ENCODE peak calls at places on chromosomes 2 and 18, in eight cellular contexts. T is cardiac fibroblast, E is endodermal cell, U is left ventricle myocardium inferior, D is AG10803, N is lung, S is OCI-LY7, J is fibroblast of pulmonary artery. H is an unnamed sample.

GRCh38 chr2:168054657-168055056 is 192.7 kb downstream of the STK39 start:
- DNase-seq in D (no peak), E (no peak), T (no peak), J (no peak), S (no peak), N (no peak), U (no peak), H (no peak)

GRCh38 chr18:54436501-54436900 is 78.8 kb downstream of the C18orf54 start:
- DNase-seq in U (no peak), S (no peak), D (no peak), J (no peak), N (no peak), E (no peak), T (no peak), H (no peak)

GRCh38 chr2:146652311-146652710 is 1192.5 kb upstream of the ACVR2A start:
- DNase-seq in E (no peak), D (no peak), T (no peak), S (no peak), U (no peak), J (peak), N (no peak), H (peak)

GRCh38 chr2:49371302-49371701 is 217.0 kb upstream of the FSHR start:
- DNase-seq in N (no peak), S (no peak), J (no peak), E (no peak), T (no peak), D (no peak), U (no peak), H (no peak)

GRCh38 chr2:64296150-64296500 is 151.9 kb upstream of the PELI1 start:
- DNase-seq in U (no peak), T (no peak), E (no peak), D (no peak), N (no peak), S (no peak), J (no peak), H (peak)

GRCh38 chr2:27857417-27858172 is 32.6 kb downstream of the RBKS start:
- DNase-seq in D (peak), N (no peak), U (no peak), S (no peak), E (no peak), T (peak), J (peak), H (peak)

GRCh38 chr2:62412347-62412742 is 93.7 kb downstream of the TMEM17 start:
- DNase-seq in N (no peak), D (no peak), E (no peak), J (no peak), S (peak), T (no peak), U (no peak), H (peak)

GRCh38 chr2:222295368-222296041 is 3.3 kb downstream of the PAX3 start:
- DNase-seq in T (no peak), D (no peak), S (no peak), E (peak), N (no peak), U (no peak), J (peak), H (peak)

GRCh38 chr2:207285451-207285771 is 119.7 kb upstream of the KLF7 start:
- DNase-seq in E (no peak), N (no peak), J (no peak), T (no peak), U (no peak), D (no peak), S (no peak), H (peak)

GRCh38 chr2:182625814-182626213 is 90.2 kb upstream of the DNAJC10 start:
- DNase-seq in D (no peak), T (no peak), J (no peak), U (no peak), N (no peak), E (peak), S (no peak), H (no peak)

GRCh38 chr2:239398536-239398935 is 2.3 kb downstream of the HDAC4 start:
- DNase-seq in D (no peak), U (no peak), J (no peak), N (no peak), E (peak), S (no peak), T (no peak), H (no peak)

GRCh38 chr2:181106789-181107418 is 126.5 kb downstream of the UBE2E3 start:
- DNase-seq in U (no peak), S (no peak), E (no peak), N (no peak), J (peak), D (peak), T (peak), H (peak)

GRCh38 chr2:220228310-220229006 is 601.0 kb downstream of the SLC4A3 start:
- DNase-seq in S (no peak), J (peak), D (peak), T (peak), E (peak), U (no peak), N (no peak), H (peak)

GRCh38 chr2:20652141-20652540 is 1.2 kb upstream of the HS1BP3 start:
- DNase-seq in S (no peak), U (no peak), D (no peak), T (no peak), J (no peak), E (no peak), N (no peak), H (no peak)

GRCh38 chr18:62576858-62577512 is 54.2 kb downstream of the ZCCHC2 start:
- DNase-seq in T (no peak), U (no peak), D (no peak), J (no peak), N (no peak), E (no peak), S (no peak), H (no peak)

GRCh38 chr2:217305882-217306281 is 446.0 kb upstream of the TNP1 start:
- DNase-seq in S (no peak), E (no peak), T (no peak), D (no peak), N (no peak), U (no peak), J (no peak), H (no peak)

GRCh38 chr18:48031641-48032040 is 101.2 kb upstream of the SMAD2 start:
- DNase-seq in S (no peak), E (peak), U (no peak), D (no peak), J (no peak), T (no peak), N (no peak), H (no peak)

GRCh38 chr2:218892693-218893348 is 12.2 kb downstream of the WNT10A start:
- DNase-seq in J (peak), U (peak), N (peak), E (peak), D (peak), T (peak), S (peak), H (peak)

GRCh38 chr2:164205347-164205746 is 415.9 kb downstream of the GRB14 start:
- DNase-seq in J (peak), E (no peak), D (peak), T (peak), N (no peak), S (no peak), U (no peak), H (peak)

GRCh38 chr2:191311627-191312026 is 66.4 kb downstream of the MYO1B start:
- DNase-seq in N (no peak), T (peak), D (peak), S (no peak), E (no peak), J (peak), U (no peak), H (peak)

GRCh38 chr18:75125359-75126331 is 83.3 kb downstream of the PTGR3 start:
- DNase-seq in T (no peak), D (no peak), U (no peak), J (no peak), S (no peak), E (peak), N (no peak), H (no peak)

GRCh38 chr2:220166616-220167015 is 539.2 kb downstream of the SLC4A3 start:
- DNase-seq in S (no peak), J (no peak), E (no peak), T (peak), D (no peak), U (no peak), N (no peak), H (peak)

GRCh38 chr2:9055471-9055870 is 52.0 kb upstream of the MBOAT2 start:
- DNase-seq in D (no peak), N (no peak), E (no peak), U (no peak), T (no peak), S (no peak), J (no peak), H (no peak)

GRCh38 chr2:108594982-108595464 is 60.8 kb downstream of the LIMS1 start:
- DNase-seq in J (peak), S (no peak), T (peak), D (peak), E (peak), N (no peak), U (no peak), H (peak)

GRCh38 chr2:222272446-222273035 is 26.3 kb downstream of the PAX3 start:
- DNase-seq in N (no peak), U (no peak), D (no peak), S (no peak), T (no peak), E (no peak), J (no peak), H (no peak)

GRCh38 chr2:71548589-71549485 is 95.5 kb downstream of the DYSF start:
- DNase-seq in N (peak), J (peak), T (peak), U (peak), D (peak), S (peak), E (peak), H (peak)

GRCh38 chr18:8800445-8800844 is 95.1 kb downstream of the MTCL1 start:
- DNase-seq in T (peak), E (peak), D (peak), S (no peak), N (no peak), J (peak), U (no peak), H (peak)

GRCh38 chr18:48766487-48766886 is 184.3 kb downstream of the SMAD7 start:
- DNase-seq in E (no peak), N (no peak), S (no peak), D (no peak), J (no peak), T (no peak), U (no peak), H (no peak)

GRCh38 chr2:112153179-112153490 is 14.9 kb downstream of the FBLN7 start:
- DNase-seq in D (peak), U (no peak), J (no peak), S (no peak), T (no peak), E (peak), N (no peak), H (peak)

DNA sequence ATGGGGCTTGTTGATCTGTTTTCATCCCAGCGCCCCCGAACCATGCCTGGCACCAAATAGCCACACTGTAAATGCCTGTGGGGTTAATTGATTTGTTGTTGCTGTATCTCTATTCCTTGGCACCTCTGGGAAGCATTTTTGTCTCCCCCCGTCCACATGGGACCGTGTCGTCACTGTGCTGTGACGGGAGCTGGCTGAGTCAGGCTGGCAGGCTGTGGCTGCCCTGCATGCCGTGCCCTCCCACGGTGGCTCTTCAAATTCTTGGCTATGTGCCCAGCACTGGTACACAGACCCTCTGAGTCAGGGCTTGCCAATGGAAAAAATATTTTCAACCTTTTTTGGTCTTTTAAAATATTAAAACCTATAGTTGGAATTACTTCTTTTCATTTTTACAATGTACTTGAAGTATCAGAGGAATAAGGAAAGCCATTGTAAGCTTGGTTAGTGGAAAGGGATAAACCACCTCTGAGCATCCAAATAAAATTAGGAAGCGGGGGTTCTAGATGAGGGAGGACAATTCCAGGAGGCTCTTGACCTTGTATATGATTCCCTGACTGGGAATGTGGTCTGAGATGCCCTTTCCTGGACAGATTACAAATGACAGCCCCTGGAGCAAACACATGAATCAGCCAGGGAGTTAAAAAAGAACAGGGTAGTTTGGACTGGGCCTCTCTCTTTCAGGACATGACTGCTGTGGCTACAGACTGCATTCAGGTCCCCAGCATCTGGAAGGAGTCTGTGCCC is 59.4 kb downstream of the DGKD start:
- DNase-seq in N (peak), T (peak), U (peak), J (peak), E (no peak), D (peak), S (no peak), H (peak)
- H3K4me3 ChIP-seq in N (no peak), T (no peak), U (no peak), J (no peak), E (no peak), D (no peak), S (no peak), H (no peak)

GRCh38 chr2:96608459-96609455 is 29.4 kb downstream of the KANSL3 start:
- DNase-seq in U (no peak), N (no peak), J (peak), S (no peak), D (peak), T (peak), E (no peak), H (peak)

GRCh38 chr2:96602330-96602823 is 35.7 kb downstream of the KANSL3 start:
- DNase-seq in N (no peak), J (no peak), U (no peak), T (no peak), S (peak), E (peak), D (no peak), H (no peak)

GRCh38 chr2:96601382-96602292 is 36.5 kb downstream of the KANSL3 start:
- DNase-seq in J (no peak), D (no peak), N (no peak), S (no peak), U (no peak), E (no peak), T (no peak), H (no peak)

GRCh38 chr2:96599941-96600340 is 38.2 kb downstream of the KANSL3 start:
- DNase-seq in J (no peak), U (no peak), T (no peak), D (no peak), N (no peak), S (no peak), E (no peak), H (no peak)

DNA sequence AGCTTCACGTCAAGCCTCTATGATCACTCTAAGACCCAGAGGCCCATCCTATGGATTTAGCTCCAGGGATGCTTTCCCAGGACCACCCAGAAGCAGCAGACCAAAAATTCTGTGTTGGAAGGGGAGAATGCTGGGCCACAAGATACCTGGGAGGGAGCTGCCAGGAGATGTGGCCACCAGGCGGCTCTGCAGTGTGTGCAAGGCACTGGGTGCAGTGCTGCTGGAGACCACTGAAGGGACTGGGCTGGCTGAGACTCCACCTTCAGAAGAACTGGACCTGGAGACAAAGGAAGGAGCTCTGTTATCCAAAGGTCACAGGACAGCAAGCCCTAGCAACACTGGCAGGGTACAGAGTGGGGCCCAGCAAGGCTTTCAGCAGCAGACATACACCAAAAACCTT is 34.0 kb downstream of the KANSL3 start:
- DNase-seq in T (no peak), S (peak), N (no peak), J (no peak), D (no peak), U (no peak), E (peak), H (no peak)
- TF ChIP-seq CTCF in T (peak), S (peak), N (no peak), J (peak), D (no peak), U (no peak), E (peak), H (peak)

GRCh38 chr2:70161069-70161534 is 29.7 kb downstream of the C2orf42 start:
- DNase-seq in J (no peak), N (no peak), E (no peak), D (no peak), S (peak), U (no peak), T (no peak), H (no peak)
- H3K4me3 ChIP-seq in J (no peak), N (no peak), E (no peak), D (no peak), S (no peak), U (no peak), T (no peak), H (no peak)

DNA sequence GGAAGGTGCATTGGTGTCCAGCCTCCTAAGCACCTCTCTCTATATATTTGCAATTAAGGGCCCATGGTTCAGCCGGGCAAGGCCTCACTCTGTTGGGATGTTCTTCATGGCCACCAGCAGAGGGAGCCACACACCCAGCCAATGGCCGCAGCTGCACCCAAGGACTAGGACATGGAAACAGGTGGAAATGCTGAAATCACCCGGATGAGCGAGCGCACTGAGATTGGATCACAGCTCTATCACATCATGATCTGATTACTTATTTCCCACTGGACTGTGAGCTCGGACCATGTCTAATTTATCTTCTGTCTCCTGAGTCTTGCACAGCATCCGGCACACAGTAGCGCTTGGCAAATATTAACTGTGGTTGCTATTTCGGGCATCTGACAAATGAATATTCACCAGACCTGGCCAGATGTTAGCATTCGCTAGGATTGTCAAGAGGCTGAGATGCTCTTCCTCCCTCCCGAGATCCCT is 31.2 kb downstream of the KIF3C start:
- DNase-seq in U (peak), J (peak), D (peak), S (peak), N (peak), E (peak), T (peak), H (peak)
- TF ChIP-seq CTCF in U (peak), J (peak), D (peak), S (peak), N (peak), E (peak), T (peak), H (peak)

GRCh38 chr2:201058914-201059313 is 12.6 kb downstream of the HYCC2 start:
- DNase-seq in D (no peak), J (no peak), T (no peak), N (no peak), S (no peak), E (no peak), U (no peak), H (no peak)
- H3K4me3 ChIP-seq in D (no peak), J (no peak), T (no peak), N (no peak), S (no peak), E (peak), U (no peak), H (no peak)

DNA sequence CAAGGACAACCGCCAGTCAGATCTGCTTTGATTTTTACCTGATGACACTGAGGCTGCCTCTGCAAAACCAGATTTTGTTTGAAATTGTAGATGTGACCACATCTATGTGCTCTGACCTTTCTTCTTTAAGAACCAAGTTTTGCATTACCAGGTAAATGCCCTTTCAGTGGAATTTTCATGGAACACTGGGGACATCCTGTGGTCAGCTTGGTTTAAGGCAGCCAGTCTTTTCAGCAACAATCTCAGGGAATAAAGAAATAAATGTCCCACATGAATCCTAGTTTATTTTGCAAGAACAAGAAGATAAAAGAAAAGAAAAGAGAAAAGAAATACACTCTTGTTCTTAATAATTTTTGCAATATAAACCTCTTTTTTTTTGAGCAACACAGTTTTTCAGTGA is 90.6 kb downstream of the POU3F3 start:
- DNase-seq in S (peak), N (no peak), E (peak), U (no peak), D (no peak), T (no peak), J (peak), H (no peak)
- TF ChIP-seq CTCF in S (peak), N (no peak), E (peak), U (peak), D (peak), T (no peak), J (no peak), H (peak)

GRCh38 chr2:21890041-21890440 is 766.3 kb downstream of the TDRD15 start:
- DNase-seq in J (no peak), E (no peak), D (no peak), T (no peak), U (no peak), N (no peak), S (no peak), H (no peak)

GRCh38 chr2:21895200-21895599 is 771.4 kb downstream of the TDRD15 start:
- DNase-seq in S (no peak), U (no peak), J (no peak), N (no peak), T (no peak), E (no peak), D (no peak), H (no peak)

GRCh38 chr2:21891191-21891590 is 767.4 kb downstream of the TDRD15 start:
- DNase-seq in J (no peak), S (no peak), U (no peak), N (no peak), D (no peak), T (no peak), E (no peak), H (no peak)

DNA sequence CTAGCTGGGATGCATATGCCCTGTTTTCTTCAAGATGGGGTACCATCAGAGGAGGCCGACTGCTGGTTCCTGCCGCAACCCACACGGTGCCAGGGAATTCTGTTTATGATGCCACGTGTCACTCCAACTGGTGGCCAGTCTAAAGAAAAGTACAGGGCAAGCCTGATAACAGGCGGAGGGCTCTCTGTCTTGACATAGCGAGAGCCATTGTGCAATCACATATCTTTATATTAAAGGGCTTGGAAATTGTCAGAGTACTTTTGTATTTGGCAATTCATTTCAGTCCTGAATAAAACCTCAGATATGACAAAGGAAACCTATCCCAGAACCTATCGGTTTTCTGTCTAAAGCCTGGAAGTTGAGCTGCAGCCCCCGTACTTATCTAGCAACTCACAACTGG is 768.4 kb downstream of the TDRD15 start:
- DNase-seq in U (no peak), T (no peak), D (no peak), J (no peak), E (no peak), N (no peak), S (no peak), H (no peak)
- H3K4me3 ChIP-seq in U (no peak), T (no peak), D (no peak), J (no peak), E (no peak), N (no peak), S (no peak), H (no peak)

GRCh38 chr2:2101924-2102323 is 229.2 kb downstream of the MYT1L start:
- DNase-seq in U (no peak), E (no peak), S (peak), N (no peak), T (no peak), D (no peak), J (no peak), H (no peak)
- TF ChIP-seq CTCF in U (peak), E (peak), S (peak), N (no peak), T (peak), D (no peak), J (peak), H (no peak)

GRCh38 chr2:120466704-120467054 is 120.7 kb downstream of the INHBB start:
- DNase-seq in N (no peak), T (no peak), E (no peak), U (no peak), D (peak), S (no peak), J (no peak), H (no peak)
- H3K4me3 ChIP-seq in N (no peak), T (no peak), E (no peak), U (no peak), D (no peak), S (no peak), J (no peak), H (no peak)

H was measured in fibroblast of villous mesenchyme.